ENCODE peak calls at places on chromosomes 6 and 20, in four cellular contexts. One of them, this sample, is unnamed.
A peak's percentile ranks its signal among the peaks of the same experiment; 100 is the strongest.

GRCh38 chr6:53615633-53616449 is 49.7 kb downstream of the KLHL31 start:
- DNase-seq in CD4-positive, CD25-positive, alpha-beta regulatory T cell: no peak
- DNase-seq in neuronal stem cell: no peak
- DNase-seq in naive thymus-derived CD4-positive, alpha-beta T cell: no peak
- DNase-seq in this sample: no peak

GRCh38 chr20:44911264-44911921 is 1.5 kb downstream of the PABPC1L start:
- DNase-seq in CD4-positive, CD25-positive, alpha-beta regulatory T cell: peak; percentile 32
- DNase-seq in neuronal stem cell: peak; percentile 70
- DNase-seq in naive thymus-derived CD4-positive, alpha-beta T cell: peak; percentile 38
- DNase-seq in this sample: peak; percentile 68

GRCh38 chr20:44089987-44090674 is 96.9 kb downstream of the JPH2 start:
- DNase-seq in CD4-positive, CD25-positive, alpha-beta regulatory T cell: no peak
- DNase-seq in neuronal stem cell: no peak
- DNase-seq in naive thymus-derived CD4-positive, alpha-beta T cell: no peak
- DNase-seq in this sample: no peak

GRCh38 chr6:38212579-38212978 is 393.1 kb downstream of the ZFAND3 start:
- DNase-seq in CD4-positive, CD25-positive, alpha-beta regulatory T cell: no peak
- DNase-seq in neuronal stem cell: peak; percentile 20
- DNase-seq in naive thymus-derived CD4-positive, alpha-beta T cell: no peak
- DNase-seq in this sample: no peak

GRCh38 chr6:164185342-164185920 is 770.9 kb downstream of the QKI start:
- DNase-seq in CD4-positive, CD25-positive, alpha-beta regulatory T cell: no peak
- DNase-seq in neuronal stem cell: no peak
- DNase-seq in naive thymus-derived CD4-positive, alpha-beta T cell: no peak
- DNase-seq in this sample: no peak

GRCh38 chr6:3229566-3230274 is 2.3 kb upstream of the TUBB2B start:
- DNase-seq in CD4-positive, CD25-positive, alpha-beta regulatory T cell: no peak
- DNase-seq in neuronal stem cell: peak; percentile 66
- DNase-seq in naive thymus-derived CD4-positive, alpha-beta T cell: no peak
- DNase-seq in this sample: peak; percentile 60

GRCh38 chr20:62730481-62730880 is 21.8 kb downstream of the NTSR1 start:
- DNase-seq in CD4-positive, CD25-positive, alpha-beta regulatory T cell: no peak
- DNase-seq in neuronal stem cell: no peak
- DNase-seq in naive thymus-derived CD4-positive, alpha-beta T cell: no peak
- DNase-seq in this sample: peak; percentile 21

GRCh38 chr6:40249935-40250334 is 315.7 kb upstream of the MOCS1 start:
- DNase-seq in CD4-positive, CD25-positive, alpha-beta regulatory T cell: no peak
- DNase-seq in neuronal stem cell: no peak
- DNase-seq in naive thymus-derived CD4-positive, alpha-beta T cell: no peak
- DNase-seq in this sample: no peak

GRCh38 chr20:3115190-3116107 is 30.9 kb upstream of the AVP start:
- DNase-seq in CD4-positive, CD25-positive, alpha-beta regulatory T cell: peak; percentile 44
- DNase-seq in neuronal stem cell: peak; percentile 44
- DNase-seq in naive thymus-derived CD4-positive, alpha-beta T cell: peak; percentile 40
- DNase-seq in this sample: no peak

GRCh38 chr20:4519530-4519929 is 202.2 kb upstream of the PRND start:
- DNase-seq in CD4-positive, CD25-positive, alpha-beta regulatory T cell: no peak
- DNase-seq in neuronal stem cell: peak; percentile 2
- DNase-seq in naive thymus-derived CD4-positive, alpha-beta T cell: no peak
- DNase-seq in this sample: no peak

GRCh38 chr6:42952389-42952788 is 8.2 kb upstream of the GNMT start:
- DNase-seq in CD4-positive, CD25-positive, alpha-beta regulatory T cell: no peak
- DNase-seq in neuronal stem cell: no peak
- DNase-seq in naive thymus-derived CD4-positive, alpha-beta T cell: no peak
- DNase-seq in this sample: no peak

GRCh38 chr6:117227245-117227962 is 38.0 kb upstream of the VGLL2 start:
- DNase-seq in CD4-positive, CD25-positive, alpha-beta regulatory T cell: no peak
- DNase-seq in neuronal stem cell: no peak
- DNase-seq in naive thymus-derived CD4-positive, alpha-beta T cell: no peak
- DNase-seq in this sample: no peak

GRCh38 chr20:51306521-51307358 is 235.8 kb downstream of the NFATC2 start:
- DNase-seq in CD4-positive, CD25-positive, alpha-beta regulatory T cell: peak; percentile 54
- DNase-seq in neuronal stem cell: peak; percentile 74
- DNase-seq in naive thymus-derived CD4-positive, alpha-beta T cell: peak; percentile 53
- DNase-seq in this sample: peak; percentile 90

GRCh38 chr6:35061102-35061615 is 80.0 kb downstream of the TCP11 start:
- DNase-seq in CD4-positive, CD25-positive, alpha-beta regulatory T cell: no peak
- DNase-seq in neuronal stem cell: no peak
- DNase-seq in naive thymus-derived CD4-positive, alpha-beta T cell: no peak
- DNase-seq in this sample: no peak

GRCh38 chr20:44180814-44181213 is 6.2 kb downstream of the JPH2 start:
- DNase-seq in CD4-positive, CD25-positive, alpha-beta regulatory T cell: no peak
- DNase-seq in neuronal stem cell: peak; percentile 5
- DNase-seq in naive thymus-derived CD4-positive, alpha-beta T cell: no peak
- DNase-seq in this sample: peak; percentile 39

GRCh38 chr6:44061375-44062104 is 65.7 kb downstream of the MRPL14 start:
- DNase-seq in CD4-positive, CD25-positive, alpha-beta regulatory T cell: no peak
- DNase-seq in neuronal stem cell: no peak
- DNase-seq in naive thymus-derived CD4-positive, alpha-beta T cell: no peak
- DNase-seq in this sample: peak; percentile 19

GRCh38 chr6:70834520-70834919 is 122.3 kb downstream of the B3GAT2 start:
- DNase-seq in CD4-positive, CD25-positive, alpha-beta regulatory T cell: no peak
- DNase-seq in neuronal stem cell: no peak
- DNase-seq in naive thymus-derived CD4-positive, alpha-beta T cell: no peak
- DNase-seq in this sample: no peak

GRCh38 chr6:84764332-84765049 is at the start of gene TBX18:
- DNase-seq in CD4-positive, CD25-positive, alpha-beta regulatory T cell: no peak
- DNase-seq in neuronal stem cell: peak; percentile 90
- DNase-seq in naive thymus-derived CD4-positive, alpha-beta T cell: no peak
- DNase-seq in this sample: peak; percentile 95

GRCh38 chr6:30862156-30862875 is 22.0 kb upstream of the DDR1 start:
- DNase-seq in CD4-positive, CD25-positive, alpha-beta regulatory T cell: no peak
- DNase-seq in neuronal stem cell: no peak
- DNase-seq in naive thymus-derived CD4-positive, alpha-beta T cell: no peak
- DNase-seq in this sample: no peak

GRCh38 chr6:30781362-30781696 is 37.0 kb upstream of the IER3 start:
- DNase-seq in CD4-positive, CD25-positive, alpha-beta regulatory T cell: no peak
- DNase-seq in neuronal stem cell: no peak
- DNase-seq in naive thymus-derived CD4-positive, alpha-beta T cell: no peak
- DNase-seq in this sample: peak; percentile 72

GRCh38 chr20:16749573-16749972 is 1.4 kb downstream of the OTOR start:
- DNase-seq in CD4-positive, CD25-positive, alpha-beta regulatory T cell: no peak
- DNase-seq in neuronal stem cell: no peak
- DNase-seq in naive thymus-derived CD4-positive, alpha-beta T cell: no peak
- DNase-seq in this sample: no peak

GRCh38 chr6:36599791-36600209 is 5.6 kb downstream of the SRSF3 start:
- DNase-seq in CD4-positive, CD25-positive, alpha-beta regulatory T cell: peak; percentile 60
- DNase-seq in neuronal stem cell: no peak
- DNase-seq in naive thymus-derived CD4-positive, alpha-beta T cell: peak; percentile 45
- DNase-seq in this sample: peak; percentile 74

GRCh38 chr20:40938020-40938419 is 90.6 kb upstream of the TOP1 start:
- DNase-seq in CD4-positive, CD25-positive, alpha-beta regulatory T cell: no peak
- DNase-seq in neuronal stem cell: no peak
- DNase-seq in naive thymus-derived CD4-positive, alpha-beta T cell: no peak
- DNase-seq in this sample: no peak

GRCh38 chr6:37587776-37588744 is 88.4 kb upstream of the CCDC167 start:
- DNase-seq in CD4-positive, CD25-positive, alpha-beta regulatory T cell: no peak
- DNase-seq in neuronal stem cell: no peak
- DNase-seq in naive thymus-derived CD4-positive, alpha-beta T cell: no peak
- DNase-seq in this sample: no peak

GRCh38 chr6:2877057-2877882 is 25.8 kb downstream of the SERPINB9 start:
- DNase-seq in CD4-positive, CD25-positive, alpha-beta regulatory T cell: no peak
- DNase-seq in neuronal stem cell: no peak
- DNase-seq in naive thymus-derived CD4-positive, alpha-beta T cell: no peak
- DNase-seq in this sample: peak; percentile 50

GRCh38 chr6:107179004-107179403 is 63.7 kb upstream of the BEND3 start:
- DNase-seq in CD4-positive, CD25-positive, alpha-beta regulatory T cell: no peak
- DNase-seq in neuronal stem cell: no peak
- DNase-seq in naive thymus-derived CD4-positive, alpha-beta T cell: no peak
- DNase-seq in this sample: no peak

GRCh38 chr6:107171513-107171912 is 56.2 kb upstream of the BEND3 start:
- DNase-seq in CD4-positive, CD25-positive, alpha-beta regulatory T cell: no peak
- DNase-seq in neuronal stem cell: no peak
- DNase-seq in naive thymus-derived CD4-positive, alpha-beta T cell: no peak
- DNase-seq in this sample: no peak

DNA sequence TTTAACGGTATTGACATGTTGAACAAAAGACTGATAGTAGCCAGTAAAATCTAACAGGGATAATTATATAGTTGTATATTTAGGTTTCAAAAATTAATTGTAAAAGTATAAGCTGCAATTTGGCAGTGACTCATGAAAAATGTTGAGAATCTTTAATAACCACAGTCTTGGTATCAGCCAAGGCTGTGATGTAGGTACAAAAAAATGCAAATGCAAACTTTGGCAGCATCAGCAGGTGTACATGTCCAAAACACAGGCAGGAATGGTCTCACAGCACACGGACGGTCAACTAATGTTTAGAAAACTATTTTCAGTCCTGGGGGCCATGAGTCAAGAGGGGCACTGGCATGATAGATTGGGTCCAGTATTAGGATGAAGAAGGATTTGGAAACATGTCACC is 58.5 kb upstream of the BEND3 start:
- DNase-seq in CD4-positive, CD25-positive, alpha-beta regulatory T cell: no peak
- DNase-seq in neuronal stem cell: no peak
- DNase-seq in naive thymus-derived CD4-positive, alpha-beta T cell: no peak
- DNase-seq in this sample: no peak
- H3K4me1 ChIP-seq in CD4-positive, CD25-positive, alpha-beta regulatory T cell: no peaks in the 10 kb centered on the region
- H3K4me1 ChIP-seq in neuronal stem cell: no peaks in the 10 kb centered on the region
- H3K4me1 ChIP-seq in naive thymus-derived CD4-positive, alpha-beta T cell: no peaks in the 10 kb centered on the region
- H3K4me1 ChIP-seq in this sample: no peaks in the 10 kb centered on the region

DNA sequence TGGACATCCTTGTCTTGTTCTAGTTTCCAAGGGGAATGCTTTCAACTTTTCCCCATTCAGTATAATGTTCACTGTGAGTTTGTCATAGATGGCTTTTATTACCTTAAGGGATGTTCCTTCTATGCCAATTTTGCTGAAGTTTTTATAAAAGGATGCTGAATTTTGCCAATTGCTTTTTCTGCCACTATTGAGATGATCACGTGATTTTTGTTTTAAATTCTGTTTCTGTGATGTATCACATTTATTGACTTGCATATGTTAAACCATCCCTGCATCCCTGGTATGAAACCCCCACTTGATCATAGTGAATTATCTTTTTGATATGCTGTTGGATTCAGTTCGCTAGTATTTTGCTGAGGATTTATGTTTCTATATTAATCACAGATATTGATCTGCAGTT is 130.6 kb upstream of the TAB2 start:
- DNase-seq in CD4-positive, CD25-positive, alpha-beta regulatory T cell: no peak
- DNase-seq in neuronal stem cell: no peak
- DNase-seq in naive thymus-derived CD4-positive, alpha-beta T cell: no peak
- DNase-seq in this sample: no peak
- H3K9me3 ChIP-seq in CD4-positive, CD25-positive, alpha-beta regulatory T cell: no peaks in the 10 kb centered on the region
- H3K9me3 ChIP-seq in neuronal stem cell: no peaks in the 10 kb centered on the region
- H3K9me3 ChIP-seq in naive thymus-derived CD4-positive, alpha-beta T cell: no peaks in the 10 kb centered on the region
- H3K9me3 ChIP-seq in this sample: no peaks in the 10 kb centered on the region

GRCh38 chr6:136720045-136720760 is 72.1 kb downstream of the MAP3K5 start:
- DNase-seq in CD4-positive, CD25-positive, alpha-beta regulatory T cell: no peak
- DNase-seq in neuronal stem cell: no peak
- DNase-seq in naive thymus-derived CD4-positive, alpha-beta T cell: no peak
- DNase-seq in this sample: no peak

GRCh38 chr6:136717297-136717990 is 74.8 kb downstream of the MAP3K5 start:
- DNase-seq in CD4-positive, CD25-positive, alpha-beta regulatory T cell: no peak
- DNase-seq in neuronal stem cell: no peak
- DNase-seq in naive thymus-derived CD4-positive, alpha-beta T cell: no peak
- DNase-seq in this sample: no peak

GRCh38 chr6:136718486-136718885 is 73.8 kb downstream of the MAP3K5 start:
- DNase-seq in CD4-positive, CD25-positive, alpha-beta regulatory T cell: no peak
- DNase-seq in neuronal stem cell: no peak
- DNase-seq in naive thymus-derived CD4-positive, alpha-beta T cell: no peak
- DNase-seq in this sample: no peak

GRCh38 chr6:136721467-136721866 is 70.8 kb downstream of the MAP3K5 start:
- DNase-seq in CD4-positive, CD25-positive, alpha-beta regulatory T cell: no peak
- DNase-seq in neuronal stem cell: no peak
- DNase-seq in naive thymus-derived CD4-positive, alpha-beta T cell: no peak
- DNase-seq in this sample: no peak

GRCh38 chr6:136719280-136720044 is 72.8 kb downstream of the MAP3K5 start:
- DNase-seq in CD4-positive, CD25-positive, alpha-beta regulatory T cell: no peak
- DNase-seq in neuronal stem cell: no peak
- DNase-seq in naive thymus-derived CD4-positive, alpha-beta T cell: no peak
- DNase-seq in this sample: no peak
- H3K4me1 ChIP-seq in CD4-positive, CD25-positive, alpha-beta regulatory T cell: peaks cover 13% of the 10 kb centered on the region
- H3K4me1 ChIP-seq in neuronal stem cell: no peaks in the 10 kb centered on the region
- H3K4me1 ChIP-seq in naive thymus-derived CD4-positive, alpha-beta T cell: peaks cover 18% of the 10 kb centered on the region
- H3K4me1 ChIP-seq in this sample: peaks cover 1% of the 10 kb centered on the region

GRCh38 chr6:26202201-26202611 is 115.0 kb downstream of the HFE start:
- DNase-seq in CD4-positive, CD25-positive, alpha-beta regulatory T cell: no peak
- DNase-seq in neuronal stem cell: no peak
- DNase-seq in naive thymus-derived CD4-positive, alpha-beta T cell: no peak
- DNase-seq in this sample: no peak

GRCh38 chr6:26205625-26206574 is 118.7 kb downstream of the HFE start:
- DNase-seq in CD4-positive, CD25-positive, alpha-beta regulatory T cell: peak; percentile 30
- DNase-seq in neuronal stem cell: no peak
- DNase-seq in naive thymus-derived CD4-positive, alpha-beta T cell: peak; percentile 39
- DNase-seq in this sample: no peak

GRCh38 chr6:26202811-26203583 is 115.8 kb downstream of the HFE start:
- DNase-seq in CD4-positive, CD25-positive, alpha-beta regulatory T cell: no peak
- DNase-seq in neuronal stem cell: no peak
- DNase-seq in naive thymus-derived CD4-positive, alpha-beta T cell: no peak
- DNase-seq in this sample: no peak

GRCh38 chr6:26205161-26205624 is 118.0 kb downstream of the HFE start:
- DNase-seq in CD4-positive, CD25-positive, alpha-beta regulatory T cell: peak; percentile 88
- DNase-seq in neuronal stem cell: peak; percentile 68
- DNase-seq in naive thymus-derived CD4-positive, alpha-beta T cell: peak; percentile 91
- DNase-seq in this sample: peak; percentile 93

GRCh38 chr6:26204332-26205160 is 117.3 kb downstream of the HFE start:
- DNase-seq in CD4-positive, CD25-positive, alpha-beta regulatory T cell: peak; percentile 89
- DNase-seq in neuronal stem cell: peak; percentile 96
- DNase-seq in naive thymus-derived CD4-positive, alpha-beta T cell: peak; percentile 93
- DNase-seq in this sample: peak; percentile 94
- H3K9me3 ChIP-seq in CD4-positive, CD25-positive, alpha-beta regulatory T cell: no peaks in the 10 kb centered on the region
- H3K9me3 ChIP-seq in neuronal stem cell: no peaks in the 10 kb centered on the region
- H3K9me3 ChIP-seq in naive thymus-derived CD4-positive, alpha-beta T cell: no peaks in the 10 kb centered on the region
- H3K9me3 ChIP-seq in this sample: no peaks in the 10 kb centered on the region

DNA sequence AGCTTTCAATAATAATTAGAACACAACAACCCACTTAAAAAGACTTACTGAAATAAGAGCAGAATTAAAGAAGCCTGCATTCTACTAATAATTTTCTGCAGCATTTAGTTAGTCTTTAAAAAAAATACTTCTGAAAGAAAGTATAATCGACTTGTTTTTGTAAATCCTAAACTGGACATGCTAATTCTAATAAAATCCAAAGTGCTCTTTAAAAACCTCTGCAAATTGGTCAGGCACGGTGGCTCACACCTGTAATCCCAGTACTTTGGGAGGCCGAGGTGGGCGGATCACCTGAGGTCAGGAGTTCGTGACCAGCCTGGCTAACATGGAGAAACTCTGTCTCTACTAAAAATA is 57.5 kb upstream of the ARMH2 start:
- DNase-seq in CD4-positive, CD25-positive, alpha-beta regulatory T cell: no peak
- DNase-seq in neuronal stem cell: no peak
- DNase-seq in naive thymus-derived CD4-positive, alpha-beta T cell: no peak
- DNase-seq in this sample: no peak
- H3K4me1 ChIP-seq in CD4-positive, CD25-positive, alpha-beta regulatory T cell: peaks cover 56% of the 10 kb centered on the region
- H3K4me1 ChIP-seq in neuronal stem cell: peaks cover 4% of the 10 kb centered on the region
- H3K4me1 ChIP-seq in naive thymus-derived CD4-positive, alpha-beta T cell: peaks cover 51% of the 10 kb centered on the region
- H3K4me1 ChIP-seq in this sample: no peaks in the 10 kb centered on the region

GRCh38 chr6:148203970-148204369 is 138.7 kb upstream of the SASH1 start:
- DNase-seq in CD4-positive, CD25-positive, alpha-beta regulatory T cell: peak; percentile 38
- DNase-seq in neuronal stem cell: no peak
- DNase-seq in naive thymus-derived CD4-positive, alpha-beta T cell: peak; percentile 76
- DNase-seq in this sample: no peak
- H3K9me3 ChIP-seq in CD4-positive, CD25-positive, alpha-beta regulatory T cell: no peaks in the 10 kb centered on the region
- H3K9me3 ChIP-seq in neuronal stem cell: no peaks in the 10 kb centered on the region
- H3K9me3 ChIP-seq in naive thymus-derived CD4-positive, alpha-beta T cell: no peaks in the 10 kb centered on the region
- H3K9me3 ChIP-seq in this sample: no peaks in the 10 kb centered on the region

This sample was measured in right cardiac atrium.